ENCODE peak calls at places on chromosomes 5 and 9, in four cellular contexts. T is WTC11, I is K562, C is SK-N-SH. O is an unnamed sample.

GRCh38 chr5:56822961-56823360 is 7.6 kb downstream of the MAP3K1 start:
- DNase-seq in T (no peak), I (no peak), C (peak), O (no peak)

GRCh38 chr5:115289104-115289503 is 7.3 kb downstream of the CCDC112 start:
- DNase-seq in T (no peak), I (no peak), C (no peak), O (no peak)

GRCh38 chr9:137785704-137786161 is 91.8 kb upstream of the CACNA1B start:
- DNase-seq in T (peak), I (no peak), C (no peak), O (no peak)

GRCh38 chr9:124210697-124211096 is 47.1 kb upstream of the NEK6 start:
- DNase-seq in T (no peak), I (no peak), C (no peak), O (peak)

GRCh38 chr5:82314964-82315728 is 37.0 kb upstream of the RPS23 start:
- DNase-seq in T (no peak), I (no peak), C (no peak), O (no peak)

GRCh38 chr9:74942801-74943200 is 9.9 kb downstream of the C9orf40 start:
- DNase-seq in T (no peak), I (no peak), C (no peak), O (no peak)

GRCh38 chr9:124221685-124222084 is 36.1 kb upstream of the NEK6 start:
- DNase-seq in T (no peak), I (no peak), C (no peak), O (no peak)

GRCh38 chr9:10479172-10479571 is 133.6 kb downstream of the PTPRD start:
- DNase-seq in T (no peak), I (peak), C (peak), O (no peak)

GRCh38 chr5:58582411-58583393 is at the start of gene RAB3C:
- DNase-seq in T (peak), I (peak), C (peak), O (peak)

GRCh38 chr5:111932207-111932606 is 175.2 kb upstream of the NREP start:
- DNase-seq in T (no peak), I (no peak), C (no peak), O (no peak)

GRCh38 chr5:154405078-154405792 is 40.6 kb upstream of the SAP30L start:
- DNase-seq in T (peak), I (peak), C (peak), O (no peak)

GRCh38 chr9:114680266-114681011 is 1.6 kb downstream of the TEX48 start:
- DNase-seq in T (no peak), I (no peak), C (no peak), O (no peak)
- TF ChIP-seq USF1 in T (no peak), I (no peak), C (no peak), O (no peak)

GRCh38 chr9:33159058-33159759 is 7.9 kb downstream of the B4GALT1 start:
- DNase-seq in T (no peak), I (no peak), C (no peak), O (no peak)

GRCh38 chr9:33157960-33158359 is 9.2 kb downstream of the B4GALT1 start:
- DNase-seq in T (no peak), I (no peak), C (no peak), O (no peak)

GRCh38 chr9:33161011-33161588 is 6.0 kb downstream of the B4GALT1 start:
- DNase-seq in T (no peak), I (no peak), C (peak), O (no peak)

GRCh38 chr9:33158555-33159057 is 8.5 kb downstream of the B4GALT1 start:
- DNase-seq in T (no peak), I (no peak), C (no peak), O (no peak)

GRCh38 chr9:33159760-33160127 is 7.4 kb downstream of the B4GALT1 start:
- DNase-seq in T (no peak), I (no peak), C (peak), O (no peak)
- TF ChIP-seq USF1 in T (no peak), I (no peak), C (no peak), O (no peak)

GRCh38 chr5:94240064-94240463 is 378.3 kb downstream of the KIAA0825 start:
- DNase-seq in T (no peak), I (no peak), C (no peak), O (no peak)
- TF ChIP-seq USF1 in T (no peak), I (no peak), C (no peak), O (no peak)

GRCh38 chr9:77040340-77040739 is 20.9 kb downstream of the FOXB2 start:
- DNase-seq in T (no peak), I (no peak), C (no peak), O (no peak)

GRCh38 chr9:77038281-77039036 is 19.0 kb downstream of the FOXB2 start:
- DNase-seq in T (no peak), I (no peak), C (no peak), O (no peak)
- TF ChIP-seq USF1 in T (no peak), I (no peak), C (no peak), O (no peak)